ENCODE peak calls at places on chromosomes 3 and 15, in ten cellular contexts. G, Y, X, W, K, F, U, C, V and I are unnamed samples.

GRCh38 chr15:40796041-40796440 is 10.8 kb upstream of the ZFYVE19 start:
- DNase-seq in X (no peak), F (no peak), C (no peak), U (no peak), V (no peak), W (no peak), G (peak), K (no peak), Y (no peak), I (no peak)

GRCh38 chr3:24258727-24259600 is 235.7 kb downstream of the THRB start:
- DNase-seq in W (no peak), C (no peak), X (no peak), Y (no peak), G (no peak), V (no peak), U (no peak), F (no peak), K (no peak), I (no peak)

GRCh38 chr15:25243800-25244097 is 195.1 kb downstream of the UBE3A start:
- DNase-seq in F (no peak), K (no peak), V (no peak), C (no peak), X (no peak), U (peak), W (no peak), G (no peak), Y (no peak), I (peak)

GRCh38 chr15:37783290-37783689 is 151.2 kb upstream of the TMCO5A start:
- DNase-seq in U (no peak), F (no peak), K (peak), X (no peak), V (no peak), Y (no peak), W (no peak), G (no peak), C (no peak), I (no peak)

GRCh38 chr15:73854265-73854664 is 19.1 kb upstream of the TBC1D21 start:
- DNase-seq in K (no peak), U (no peak), F (no peak), Y (no peak), V (no peak), G (no peak), X (no peak), C (no peak), W (no peak), I (peak)

GRCh38 chr3:194224536-194224935 is 88.6 kb downstream of the HES1 start:
- DNase-seq in G (no peak), Y (no peak), X (no peak), W (no peak), U (no peak), C (no peak), F (no peak), K (no peak), V (no peak), I (peak)

GRCh38 chr3:112001516-112001915 is 2.8 kb downstream of the TAGLN3 start:
- DNase-seq in U (no peak), V (no peak), X (no peak), Y (peak), F (no peak), K (no peak), W (no peak), G (no peak), C (no peak), I (no peak)

GRCh38 chr15:85155360-85155759 is 173.7 kb downstream of the PDE8A start:
- DNase-seq in F (no peak), X (no peak), K (no peak), Y (no peak), V (no peak), C (no peak), W (no peak), U (no peak), G (peak), I (no peak)

GRCh38 chr15:45197512-45197911 is 9.7 kb upstream of the SHF start:
- DNase-seq in X (no peak), Y (no peak), V (no peak), G (no peak), C (no peak), W (no peak), F (no peak), K (no peak), U (no peak), I (no peak)

GRCh38 chr3:100234364-100234763 is 26.4 kb upstream of the TBC1D23 start:
- DNase-seq in F (no peak), K (no peak), G (no peak), C (no peak), U (no peak), W (no peak), X (no peak), Y (no peak), V (no peak), I (no peak)

GRCh38 chr3:3353153-3353552 is 173.7 kb upstream of the CRBN start:
- DNase-seq in K (no peak), G (no peak), U (no peak), C (no peak), F (no peak), W (no peak), V (no peak), X (no peak), Y (no peak), I (no peak)